ENCODE peak calls at places on chromosomes 11 and 22, in eight cellular contexts. V is left ventricle myocardium inferior, T is HepG2, U is Peyer's patch, J is kidney epithelial cell, I is PC-3, M is colonic mucosa, E is IMR-90. D is an unnamed sample.

GRCh38 chr22:44355688-44356070 is 42.9 kb upstream of the SHISAL1 start:
- DNase-seq in V (peak; percentile 7), T (no peak), U (no peak), J (no peak), I (no peak), M (no peak), E (no peak), D (no peak)

GRCh38 chr11:36056160-36056751 is 112.4 kb downstream of the LDLRAD3 start:
- DNase-seq in V (no peak), T (no peak), U (no peak), J (no peak), I (peak; percentile 65), M (peak; percentile 22), E (peak; percentile 40), D (no peak)

GRCh38 chr11:64235427-64236161 is 1.2 kb downstream of the VEGFB start:
- DNase-seq in V (no peak), T (no peak), U (no peak), J (no peak), I (no peak), M (no peak), E (no peak), D (no peak)

GRCh38 chr22:19820880-19821522 is 33.7 kb downstream of the GNB1L start:
- DNase-seq in V (no peak), T (no peak), U (peak; percentile 33), J (no peak), I (no peak), M (peak; percentile 10), E (no peak), D (no peak)

GRCh38 chr11:79973701-79974626 is 533.1 kb upstream of the TENM4 start:
- DNase-seq in V (no peak), T (no peak), U (no peak), J (no peak), I (no peak), M (no peak), E (peak; percentile 31), D (no peak)

GRCh38 chr11:65121447-65121864 is 478 bp downstream of the FAU start:
- DNase-seq in V (peak; percentile 17), T (no peak), U (peak; percentile 71), J (no peak), I (no peak), M (no peak), E (no peak), D (peak; percentile 49)

GRCh38 chr11:103546236-103546635 is 437.0 kb downstream of the DYNC2H1 start:
- DNase-seq in V (no peak), T (no peak), U (no peak), J (no peak), I (peak; percentile 88), M (no peak), E (peak; percentile 67), D (no peak)

GRCh38 chr11:27497284-27497866 is 9.2 kb downstream of the LIN7C start:
- DNase-seq in V (no peak), T (peak; percentile 18), U (no peak), J (no peak), I (peak; percentile 62), M (no peak), E (peak; percentile 27), D (peak; percentile 44)

GRCh38 chr11:102874842-102875241 is at the start of gene MMP12:
- DNase-seq in V (no peak), T (no peak), U (no peak), J (no peak), I (no peak), M (no peak), E (no peak), D (no peak)

GRCh38 chr22:17152340-17152739 is 6.7 kb downstream of the HDHD5 start:
- DNase-seq in V (no peak), T (no peak), U (peak; percentile 51), J (no peak), I (no peak), M (no peak), E (no peak), D (no peak)

GRCh38 chr11:83147895-83148294 is 9.0 kb upstream of the PCF11 start:
- DNase-seq in V (no peak), T (no peak), U (no peak), J (no peak), I (no peak), M (no peak), E (no peak), D (no peak)

GRCh38 chr11:67628710-67629385 is 889 bp downstream of the NUDT8 start:
- DNase-seq in V (no peak), T (no peak), U (no peak), J (no peak), I (no peak), M (no peak), E (no peak), D (no peak)

GRCh38 chr11:95821640-95822039 is 31.3 kb downstream of the CEP57 start:
- DNase-seq in V (no peak), T (no peak), U (no peak), J (no peak), I (peak; percentile 53), M (no peak), E (peak; percentile 77), D (no peak)

GRCh38 chr22:49960967-49961600 is 512 bp downstream of the PIM3 start:
- DNase-seq in V (peak; percentile 48), T (no peak), U (peak; percentile 76), J (no peak), I (peak; percentile 47), M (peak; percentile 59), E (no peak), D (peak; percentile 65)

GRCh38 chr22:33722817-33723216 is 197.5 kb downstream of the LARGE1 start:
- DNase-seq in V (no peak), T (no peak), U (no peak), J (no peak), I (no peak), M (no peak), E (no peak), D (no peak)

GRCh38 chr22:22848364-22848866 is 39.2 kb upstream of the IGLL5 start:
- DNase-seq in V (peak; percentile 58), T (peak; percentile 50), U (peak; percentile 91), J (peak; percentile 2), I (peak; percentile 77), M (peak; percentile 77), E (peak; percentile 31), D (peak; percentile 79)

GRCh38 chr22:25402501-25403283 is 161.8 kb upstream of the GRK3 start:
- DNase-seq in V (peak; percentile 36), T (peak; percentile 95), U (no peak), J (no peak), I (peak; percentile 64), M (peak; percentile 50), E (peak; percentile 59), D (no peak)

GRCh38 chr11:130411223-130411622 is 17.2 kb downstream of the ADAMTS8 start:
- DNase-seq in V (no peak), T (no peak), U (no peak), J (no peak), I (no peak), M (no peak), E (no peak), D (no peak)

GRCh38 chr11:113001709-113002108 is 40.5 kb downstream of the NCAM1 start:
- DNase-seq in V (no peak), T (no peak), U (no peak), J (no peak), I (no peak), M (no peak), E (no peak), D (no peak)

GRCh38 chr22:42074153-42074750 is at the start of gene PHETA2:
- DNase-seq in V (peak; percentile 57), T (no peak), U (peak; percentile 78), J (no peak), I (no peak), M (peak; percentile 65), E (peak; percentile 25), D (no peak)

GRCh38 chr11:68854273-68854958 is 12.7 kb upstream of the CPT1A start:
- DNase-seq in V (no peak), T (no peak), U (no peak), J (no peak), I (no peak), M (no peak), E (no peak), D (no peak)

GRCh38 chr11:68859123-68859522 is 17.4 kb upstream of the CPT1A start:
- DNase-seq in V (no peak), T (no peak), U (no peak), J (no peak), I (no peak), M (no peak), E (no peak), D (no peak)

GRCh38 chr11:68852628-68853027 is 10.9 kb upstream of the CPT1A start:
- DNase-seq in V (no peak), T (no peak), U (no peak), J (no peak), I (no peak), M (no peak), E (no peak), D (no peak)

GRCh38 chr11:68855205-68855978 is 13.7 kb upstream of the CPT1A start:
- DNase-seq in V (peak; percentile 63), T (no peak), U (no peak), J (no peak), I (no peak), M (peak; percentile 58), E (peak; percentile 55), D (no peak)

DNA sequence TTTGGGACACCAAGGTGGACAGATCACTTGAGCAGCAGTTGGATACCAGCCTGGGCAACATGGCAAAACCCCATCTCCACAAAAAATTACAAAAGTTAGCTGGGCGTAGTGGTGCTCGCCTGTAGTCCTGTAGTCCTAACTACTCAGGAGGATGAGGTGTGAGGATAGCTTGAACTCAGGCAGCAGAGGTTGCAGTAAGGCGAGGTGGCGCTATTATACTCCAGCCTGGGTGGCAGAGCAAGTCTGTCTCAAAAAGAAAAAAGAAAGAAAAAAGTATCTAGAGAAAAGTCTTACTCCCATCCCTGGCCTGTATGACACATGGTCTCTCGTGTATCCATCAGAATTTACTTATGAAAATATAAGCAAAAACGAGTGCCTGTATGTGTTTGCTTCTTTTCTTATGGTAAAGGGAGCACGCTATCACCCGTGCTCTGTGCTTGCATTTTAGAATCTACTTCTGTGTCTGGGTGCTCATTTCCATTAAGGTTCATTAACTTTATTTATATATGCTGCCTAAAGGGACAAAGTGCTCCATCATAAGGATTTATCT is 15.4 kb upstream of the CPT1A start:
- DNase-seq in V (no peak), T (no peak), U (no peak), J (no peak), I (peak; percentile 22), M (no peak), E (no peak), D (no peak)
- TF ChIP-seq CTCF in V (no peak), T (peak; percentile 46), U (no peak), J (no peak), I (peak; percentile 40), M (no peak), E (no peak), D (no peak)

GRCh38 chr11:44113018-44113417 is 17.5 kb downstream of the EXT2 start:
- DNase-seq in V (no peak), T (no peak), U (no peak), J (no peak), I (no peak), M (no peak), E (no peak), D (no peak)
- H3K36me3 ChIP-seq in V (peaks cover 46% of the 10 kb centered on the region), T (peaks cover 52% of the 10 kb centered on the region), U (no peaks in the 10 kb centered on the region), J (peaks cover 1% of the 10 kb centered on the region), I (peaks cover 11% of the 10 kb centered on the region), M (peaks cover 5% of the 10 kb centered on the region), E (peaks cover 22% of the 10 kb centered on the region), D (peaks cover 33% of the 10 kb centered on the region)

GRCh38 chr22:36452473-36453265 is 28.8 kb downstream of the TXN2 start:
- DNase-seq in V (no peak), T (no peak), U (no peak), J (no peak), I (no peak), M (no peak), E (no peak), D (peak; percentile 19)
- TF ChIP-seq CTCF in V (no peak), T (no peak), U (no peak), J (no peak), I (no peak), M (no peak), E (no peak), D (peak; percentile 21)

GRCh38 chr11:75291741-75292140 is 51.2 kb downstream of the TPBGL start:
- DNase-seq in V (no peak), T (no peak), U (no peak), J (no peak), I (no peak), M (no peak), E (no peak), D (no peak)
- H3K36me3 ChIP-seq in V (peaks cover 17% of the 10 kb centered on the region), T (peaks cover 17% of the 10 kb centered on the region), U (no peaks in the 10 kb centered on the region), J (no peaks in the 10 kb centered on the region), I (no peaks in the 10 kb centered on the region), M (no peaks in the 10 kb centered on the region), E (peaks cover 3% of the 10 kb centered on the region), D (no peaks in the 10 kb centered on the region)

D was measured in OCI-LY7.